ENCODE peak calls at places on chromosomes 11 and 22, in four cellular contexts. T, S, Z and Q are unnamed samples.

GRCh38 chr11:40293655-40294342 is 1165.7 kb downstream of the LRRC4C start:
- DNase-seq in T (peak), S (no peak), Z (peak), Q (peak)

GRCh38 chr22:50621491-50621880 is 6.5 kb downstream of the ARSA start:
- DNase-seq in T (no peak), S (peak), Z (peak), Q (peak)

GRCh38 chr22:36301384-36301828 is 48.5 kb downstream of the APOL1 start:
- DNase-seq in T (peak), S (peak), Z (peak), Q (peak)

GRCh38 chr11:13694115-13694514 is 25.6 kb downstream of the FAR1 start:
- DNase-seq in S (no peak), T (no peak), Z (no peak), Q (no peak)

GRCh38 chr11:119509969-119510401 is 87.0 kb upstream of the THY1 start:
- DNase-seq in T (no peak), S (no peak), Z (peak), Q (peak)

GRCh38 chr11:122778148-122778547 is 60.2 kb upstream of the CRTAM start:
- DNase-seq in Z (no peak), S (no peak), T (peak), Q (no peak)

GRCh38 chr11:86805873-86806310 is 5.5 kb downstream of the PRSS23 start:
- DNase-seq in S (no peak), T (peak), Z (no peak), Q (peak)

GRCh38 chr11:19087658-19088057 is 27.1 kb upstream of the MRGPRX2 start:
- DNase-seq in T (peak), S (no peak), Z (no peak), Q (no peak)

GRCh38 chr11:77705195-77705876 is 67.7 kb upstream of the CLNS1A start:
- DNase-seq in Z (peak), T (peak), S (no peak), Q (no peak)

GRCh38 chr11:15761235-15761634 is 595.1 kb downstream of the SOX6 start:
- DNase-seq in T (no peak), Z (no peak), S (no peak), Q (no peak)

GRCh38 chr22:37499006-37499707 is 13.0 kb upstream of the MFNG start:
- DNase-seq in T (peak), S (no peak), Z (no peak), Q (no peak)

GRCh38 chr11:27571151-27571840 is 64.7 kb upstream of the LIN7C start:
- DNase-seq in S (no peak), Z (no peak), T (no peak), Q (no peak)

DNA sequence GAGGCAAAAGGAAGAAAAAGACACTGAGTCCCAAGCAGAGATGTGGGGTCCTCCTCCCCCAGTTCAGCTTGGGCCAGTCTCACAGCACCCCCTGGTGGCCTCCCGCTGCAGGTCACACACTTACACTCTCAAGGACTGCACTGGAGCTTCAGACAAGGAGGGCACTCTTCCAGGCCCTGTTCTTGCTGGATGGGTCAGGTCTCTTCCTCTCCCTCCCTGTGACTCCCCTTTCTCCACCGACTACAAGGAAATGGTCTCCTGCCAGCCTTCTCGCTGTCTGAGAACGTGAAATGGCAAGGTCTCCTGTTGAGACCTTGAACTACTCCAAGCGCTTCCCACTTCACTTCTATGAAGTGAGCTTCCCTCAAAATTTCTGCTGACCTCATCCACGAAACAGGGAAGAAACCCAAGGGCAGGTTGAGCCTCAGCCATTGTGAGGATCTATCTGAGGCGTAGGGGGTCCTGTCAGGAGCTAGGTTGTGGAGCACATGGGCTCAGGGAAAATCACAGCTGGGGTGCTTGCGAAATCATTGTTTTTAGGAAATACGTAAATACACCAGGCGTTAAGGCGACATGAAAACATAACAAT is 11.2 kb upstream of the IGLL1 start:
- DNase-seq in T (peak), Z (peak), S (peak), Q (peak)
- TF ChIP-seq CTCF in T (peak), Z (peak), S (peak), Q (peak)

DNA sequence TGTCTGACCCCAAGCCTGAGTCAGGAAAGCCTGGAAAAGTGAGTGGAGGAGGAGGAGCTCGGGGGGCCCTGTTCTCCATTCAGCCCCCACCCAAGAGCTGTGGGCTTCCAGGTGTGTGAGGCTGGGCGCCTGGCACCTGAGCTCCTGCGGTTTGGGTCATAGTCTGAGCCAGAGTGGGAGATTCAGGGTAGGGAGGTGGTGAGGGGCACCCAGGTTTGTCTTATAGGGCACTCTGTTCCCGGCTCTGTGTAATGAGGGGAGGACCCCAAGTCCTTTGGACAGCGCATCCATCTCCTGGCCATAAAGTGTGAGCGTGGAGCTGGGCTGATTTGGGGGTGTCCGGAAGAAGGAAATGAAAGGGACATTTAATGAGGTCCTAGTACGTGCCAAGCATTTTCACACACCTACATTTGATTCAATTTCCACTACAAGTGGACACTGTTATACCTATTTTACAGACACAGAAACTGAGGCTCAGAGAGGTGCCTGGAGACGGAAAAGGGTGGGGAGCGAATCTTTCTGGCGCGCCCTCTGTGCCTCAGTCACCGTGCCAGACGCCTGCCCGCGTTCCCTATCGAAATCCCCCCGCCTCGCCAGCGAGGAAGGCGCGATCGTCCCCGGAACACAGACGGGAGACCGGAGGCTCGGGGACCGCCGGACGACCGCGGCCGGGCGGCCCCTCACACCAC is 1.2 kb downstream of the NPTXR start:
- DNase-seq in T (no peak), S (no peak), Z (no peak), Q (no peak)
- H3K4me3 ChIP-seq in T (no peak), S (peak), Z (no peak), Q (no peak)

GRCh38 chr11:71253794-71254193 is 1.4 kb upstream of the SHANK2 start:
- DNase-seq in S (no peak), T (no peak), Z (no peak), Q (no peak)
- TF ChIP-seq CTCF in S (no peak), T (no peak), Z (no peak), Q (no peak)

GRCh38 chr11:113675565-113675964 is 30.5 kb downstream of the TMPRSS5 start:
- DNase-seq in T (no peak), Z (no peak), S (no peak), Q (peak)
- H3K4me3 ChIP-seq in T (no peak), Z (no peak), S (no peak), Q (no peak)

GRCh38 chr11:20132667-20133039 is 27.6 kb downstream of the DBX1 start:
- DNase-seq in Z (no peak), T (no peak), S (no peak), Q (no peak)
- TF ChIP-seq CTCF in Z (no peak), T (no peak), S (no peak), Q (no peak)

DNA sequence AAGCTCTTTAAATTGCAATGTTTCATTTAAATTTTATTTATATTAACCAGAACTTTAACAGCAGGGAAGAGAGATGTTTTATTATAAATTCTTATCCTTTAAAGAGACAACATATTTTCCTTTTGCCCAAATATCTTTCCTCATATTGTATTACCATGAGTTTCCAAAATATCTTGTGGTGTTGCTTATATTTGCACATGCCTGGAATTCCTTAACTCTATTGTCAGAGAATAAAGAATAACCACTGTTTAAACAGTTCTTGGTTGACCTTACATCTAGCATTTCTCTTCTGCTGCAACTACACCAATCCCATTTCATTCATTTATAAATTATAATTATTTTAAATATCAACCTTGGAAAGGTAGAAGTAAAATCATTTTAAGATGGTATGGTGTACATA is 923.4 kb downstream of the KCNA4 start:
- DNase-seq in T (peak), S (no peak), Z (no peak), Q (no peak)
- H3K4me3 ChIP-seq in T (no peak), S (no peak), Z (no peak), Q (no peak)

GRCh38 chr11:1560618-1561251 is 11.3 kb downstream of the DUSP8 start:
- DNase-seq in Z (no peak), S (no peak), T (no peak), Q (no peak)
- TF ChIP-seq CTCF in Z (no peak), S (no peak), T (no peak), Q (no peak)

GRCh38 chr22:45554861-45555260 is 52.2 kb downstream of the FBLN1 start:
- DNase-seq in T (no peak), Z (no peak), S (no peak), Q (no peak)
- H3K4me3 ChIP-seq in T (no peak), Z (no peak), S (no peak), Q (no peak)

GRCh38 chr11:129785383-129786111 is 30.1 kb upstream of the TMEM45B start:
- DNase-seq in S (no peak), T (no peak), Z (peak), Q (no peak)
- TF ChIP-seq CTCF in S (no peak), T (no peak), Z (peak), Q (no peak)

GRCh38 chr11:67032830-67033555 is 10.1 kb downstream of the SYT12 start:
- DNase-seq in T (peak), Z (peak), S (no peak), Q (no peak)

GRCh38 chr11:67030976-67031375 is 8.0 kb downstream of the SYT12 start:
- DNase-seq in T (no peak), S (no peak), Z (peak), Q (no peak)

GRCh38 chr11:67034350-67034749 is 11.4 kb downstream of the SYT12 start:
- DNase-seq in Z (no peak), T (no peak), S (no peak), Q (no peak)

GRCh38 chr11:67033661-67034166 is 10.8 kb downstream of the SYT12 start:
- DNase-seq in T (no peak), Z (peak), S (no peak), Q (peak)

GRCh38 chr11:67031791-67032561 is 9.0 kb downstream of the SYT12 start:
- DNase-seq in T (no peak), Z (no peak), S (no peak), Q (no peak)
- H3K4me3 ChIP-seq in T (no peak), Z (no peak), S (no peak), Q (no peak)